ENCODE peak calls at places on chromosomes 12 and 14, in six cellular contexts. One of them, this sample, is unnamed.

GRCh38 chr12:131950182-131950913 is 606 bp downstream of the EP400 start:
- DNase-seq in amygdala: no peak
- DNase-seq in stimulated activated CD4-positive, alpha-beta T cell treated with anti-CD3 and anti-CD28 coated beads, Interleukin-15, amount 100 ng/mL, for 1 hour: no peak
- DNase-seq in Daoy: no peak
- DNase-seq in NCI-H1092 treated with DMSO at 0.1 percent for 48 hours: peak; percentile 15
- DNase-seq in mesothelial cell of epicardium: peak; percentile 64
- DNase-seq in this sample: no peak

GRCh38 chr12:67969134-67969782 is 20.0 kb upstream of the IFNG-AS1 start:
- DNase-seq in amygdala: no peak
- DNase-seq in mesothelial cell of epicardium: no peak
- DNase-seq in NCI-H1092 treated with DMSO at 0.1 percent for 48 hours: no peak
- DNase-seq in Daoy: no peak
- DNase-seq in stimulated activated CD4-positive, alpha-beta T cell treated with anti-CD3 and anti-CD28 coated beads, Interleukin-15, amount 100 ng/mL, for 1 hour: no peak
- DNase-seq in this sample: no peak

GRCh38 chr14:21985081-21985480 is 311.5 kb upstream of the OR4E1 start:
- DNase-seq in stimulated activated CD4-positive, alpha-beta T cell treated with anti-CD3 and anti-CD28 coated beads, Interleukin-15, amount 100 ng/mL, for 1 hour: no peak
- DNase-seq in NCI-H1092 treated with DMSO at 0.1 percent for 48 hours: no peak
- DNase-seq in mesothelial cell of epicardium: no peak
- DNase-seq in amygdala: no peak
- DNase-seq in Daoy: peak; percentile 67
- DNase-seq in this sample: no peak

GRCh38 chr12:103756443-103756842 is 84.6 kb downstream of the NT5DC3 start:
- DNase-seq in Daoy: no peak
- DNase-seq in NCI-H1092 treated with DMSO at 0.1 percent for 48 hours: no peak
- DNase-seq in stimulated activated CD4-positive, alpha-beta T cell treated with anti-CD3 and anti-CD28 coated beads, Interleukin-15, amount 100 ng/mL, for 1 hour: no peak
- DNase-seq in amygdala: no peak
- DNase-seq in mesothelial cell of epicardium: no peak
- DNase-seq in this sample: no peak

GRCh38 chr12:70637286-70637685 is at the start of gene PTPRB:
- DNase-seq in Daoy: no peak
- DNase-seq in amygdala: no peak
- DNase-seq in stimulated activated CD4-positive, alpha-beta T cell treated with anti-CD3 and anti-CD28 coated beads, Interleukin-15, amount 100 ng/mL, for 1 hour: no peak
- DNase-seq in mesothelial cell of epicardium: no peak
- DNase-seq in NCI-H1092 treated with DMSO at 0.1 percent for 48 hours: no peak
- DNase-seq in this sample: no peak

GRCh38 chr14:75144944-75145343 is 18.1 kb upstream of the NEK9 start:
- DNase-seq in Daoy: no peak
- DNase-seq in NCI-H1092 treated with DMSO at 0.1 percent for 48 hours: no peak
- DNase-seq in mesothelial cell of epicardium: no peak
- DNase-seq in stimulated activated CD4-positive, alpha-beta T cell treated with anti-CD3 and anti-CD28 coated beads, Interleukin-15, amount 100 ng/mL, for 1 hour: no peak
- DNase-seq in amygdala: no peak
- DNase-seq in this sample: no peak

GRCh38 chr14:103123634-103124500 is 606 bp downstream of the TNFAIP2 start:
- DNase-seq in amygdala: no peak
- DNase-seq in stimulated activated CD4-positive, alpha-beta T cell treated with anti-CD3 and anti-CD28 coated beads, Interleukin-15, amount 100 ng/mL, for 1 hour: no peak
- DNase-seq in NCI-H1092 treated with DMSO at 0.1 percent for 48 hours: no peak
- DNase-seq in mesothelial cell of epicardium: peak; percentile 46
- DNase-seq in Daoy: peak; percentile 65
- DNase-seq in this sample: no peak

GRCh38 chr12:52044284-52044983 is 6.8 kb upstream of the NR4A1 start:
- DNase-seq in Daoy: peak; percentile 47
- DNase-seq in NCI-H1092 treated with DMSO at 0.1 percent for 48 hours: no peak
- DNase-seq in mesothelial cell of epicardium: no peak
- DNase-seq in stimulated activated CD4-positive, alpha-beta T cell treated with anti-CD3 and anti-CD28 coated beads, Interleukin-15, amount 100 ng/mL, for 1 hour: no peak
- DNase-seq in amygdala: no peak
- DNase-seq in this sample: no peak

GRCh38 chr12:85468356-85469157 is 188.5 kb downstream of the ALX1 start:
- DNase-seq in NCI-H1092 treated with DMSO at 0.1 percent for 48 hours: peak; percentile 35
- DNase-seq in mesothelial cell of epicardium: peak; percentile 61
- DNase-seq in Daoy: peak; percentile 70
- DNase-seq in amygdala: no peak
- DNase-seq in stimulated activated CD4-positive, alpha-beta T cell treated with anti-CD3 and anti-CD28 coated beads, Interleukin-15, amount 100 ng/mL, for 1 hour: no peak
- DNase-seq in this sample: no peak

GRCh38 chr12:78878447-78878846 is 13.9 kb downstream of the SYT1 start:
- DNase-seq in stimulated activated CD4-positive, alpha-beta T cell treated with anti-CD3 and anti-CD28 coated beads, Interleukin-15, amount 100 ng/mL, for 1 hour: no peak
- DNase-seq in Daoy: no peak
- DNase-seq in amygdala: no peak
- DNase-seq in mesothelial cell of epicardium: no peak
- DNase-seq in NCI-H1092 treated with DMSO at 0.1 percent for 48 hours: no peak
- DNase-seq in this sample: no peak

GRCh38 chr12:126676426-126676825 is 1590.5 kb upstream of the TMEM132C start:
- DNase-seq in stimulated activated CD4-positive, alpha-beta T cell treated with anti-CD3 and anti-CD28 coated beads, Interleukin-15, amount 100 ng/mL, for 1 hour: no peak
- DNase-seq in Daoy: no peak
- DNase-seq in amygdala: no peak
- DNase-seq in NCI-H1092 treated with DMSO at 0.1 percent for 48 hours: peak; percentile 33
- DNase-seq in mesothelial cell of epicardium: no peak
- DNase-seq in this sample: no peak

GRCh38 chr12:83470749-83471148 is 784.0 kb downstream of the TMTC2 start:
- DNase-seq in amygdala: no peak
- DNase-seq in stimulated activated CD4-positive, alpha-beta T cell treated with anti-CD3 and anti-CD28 coated beads, Interleukin-15, amount 100 ng/mL, for 1 hour: no peak
- DNase-seq in Daoy: no peak
- DNase-seq in NCI-H1092 treated with DMSO at 0.1 percent for 48 hours: no peak
- DNase-seq in mesothelial cell of epicardium: no peak
- DNase-seq in this sample: no peak

GRCh38 chr14:102461490-102462317 is 47.9 kb downstream of the ANKRD9 start:
- DNase-seq in amygdala: no peak
- DNase-seq in NCI-H1092 treated with DMSO at 0.1 percent for 48 hours: no peak
- DNase-seq in stimulated activated CD4-positive, alpha-beta T cell treated with anti-CD3 and anti-CD28 coated beads, Interleukin-15, amount 100 ng/mL, for 1 hour: no peak
- DNase-seq in Daoy: no peak
- DNase-seq in mesothelial cell of epicardium: no peak
- DNase-seq in this sample: no peak

GRCh38 chr14:102513899-102514772 is 4.6 kb upstream of the ANKRD9 start:
- DNase-seq in stimulated activated CD4-positive, alpha-beta T cell treated with anti-CD3 and anti-CD28 coated beads, Interleukin-15, amount 100 ng/mL, for 1 hour: no peak
- DNase-seq in NCI-H1092 treated with DMSO at 0.1 percent for 48 hours: no peak
- DNase-seq in Daoy: no peak
- DNase-seq in mesothelial cell of epicardium: no peak
- DNase-seq in amygdala: no peak
- DNase-seq in this sample: no peak

GRCh38 chr12:2291182-2291832 is 238.5 kb downstream of the CACNA1C start:
- DNase-seq in Daoy: peak; percentile 70
- DNase-seq in mesothelial cell of epicardium: no peak
- DNase-seq in amygdala: no peak
- DNase-seq in NCI-H1092 treated with DMSO at 0.1 percent for 48 hours: peak; percentile 52
- DNase-seq in stimulated activated CD4-positive, alpha-beta T cell treated with anti-CD3 and anti-CD28 coated beads, Interleukin-15, amount 100 ng/mL, for 1 hour: no peak
- DNase-seq in this sample: no peak

GRCh38 chr12:119666900-119667576 is 895 bp upstream of the PRKAB1 start:
- DNase-seq in Daoy: no peak
- DNase-seq in amygdala: no peak
- DNase-seq in mesothelial cell of epicardium: no peak
- DNase-seq in stimulated activated CD4-positive, alpha-beta T cell treated with anti-CD3 and anti-CD28 coated beads, Interleukin-15, amount 100 ng/mL, for 1 hour: no peak
- DNase-seq in NCI-H1092 treated with DMSO at 0.1 percent for 48 hours: no peak
- DNase-seq in this sample: no peak

GRCh38 chr14:104942586-104942985 is 17.9 kb downstream of the PLD4 start:
- DNase-seq in NCI-H1092 treated with DMSO at 0.1 percent for 48 hours: no peak
- DNase-seq in Daoy: no peak
- DNase-seq in stimulated activated CD4-positive, alpha-beta T cell treated with anti-CD3 and anti-CD28 coated beads, Interleukin-15, amount 100 ng/mL, for 1 hour: no peak
- DNase-seq in mesothelial cell of epicardium: no peak
- DNase-seq in amygdala: no peak
- DNase-seq in this sample: no peak

GRCh38 chr14:29442720-29443119 is 484.9 kb downstream of the PRKD1 start:
- DNase-seq in Daoy: peak; percentile 72
- DNase-seq in stimulated activated CD4-positive, alpha-beta T cell treated with anti-CD3 and anti-CD28 coated beads, Interleukin-15, amount 100 ng/mL, for 1 hour: no peak
- DNase-seq in NCI-H1092 treated with DMSO at 0.1 percent for 48 hours: no peak
- DNase-seq in mesothelial cell of epicardium: no peak
- DNase-seq in amygdala: no peak
- DNase-seq in this sample: no peak

GRCh38 chr12:46209914-46210834 is 58.7 kb downstream of the SLC38A1 start:
- DNase-seq in mesothelial cell of epicardium: no peak
- DNase-seq in Daoy: peak; percentile 82
- DNase-seq in NCI-H1092 treated with DMSO at 0.1 percent for 48 hours: peak; percentile 98
- DNase-seq in amygdala: no peak
- DNase-seq in stimulated activated CD4-positive, alpha-beta T cell treated with anti-CD3 and anti-CD28 coated beads, Interleukin-15, amount 100 ng/mL, for 1 hour: peak; percentile 20
- DNase-seq in this sample: no peak

GRCh38 chr12:62738105-62738504 is 196.8 kb downstream of the PPM1H start:
- DNase-seq in Daoy: peak; percentile 65
- DNase-seq in stimulated activated CD4-positive, alpha-beta T cell treated with anti-CD3 and anti-CD28 coated beads, Interleukin-15, amount 100 ng/mL, for 1 hour: no peak
- DNase-seq in mesothelial cell of epicardium: no peak
- DNase-seq in NCI-H1092 treated with DMSO at 0.1 percent for 48 hours: no peak
- DNase-seq in amygdala: no peak
- DNase-seq in this sample: no peak

GRCh38 chr12:65868133-65868705 is 43.9 kb downstream of the HMGA2 start:
- DNase-seq in NCI-H1092 treated with DMSO at 0.1 percent for 48 hours: no peak
- DNase-seq in amygdala: no peak
- DNase-seq in Daoy: peak; percentile 62
- DNase-seq in stimulated activated CD4-positive, alpha-beta T cell treated with anti-CD3 and anti-CD28 coated beads, Interleukin-15, amount 100 ng/mL, for 1 hour: no peak
- DNase-seq in mesothelial cell of epicardium: no peak
- DNase-seq in this sample: no peak

GRCh38 chr12:27733052-27733656 is 22.5 kb downstream of the MRPS35 start:
- DNase-seq in stimulated activated CD4-positive, alpha-beta T cell treated with anti-CD3 and anti-CD28 coated beads, Interleukin-15, amount 100 ng/mL, for 1 hour: no peak
- DNase-seq in NCI-H1092 treated with DMSO at 0.1 percent for 48 hours: no peak
- DNase-seq in amygdala: no peak
- DNase-seq in mesothelial cell of epicardium: peak; percentile 42
- DNase-seq in Daoy: peak; percentile 29
- DNase-seq in this sample: no peak

GRCh38 chr12:70920891-70921290 is 353 bp upstream of the PTPRR start:
- DNase-seq in mesothelial cell of epicardium: no peak
- DNase-seq in Daoy: no peak
- DNase-seq in NCI-H1092 treated with DMSO at 0.1 percent for 48 hours: no peak
- DNase-seq in amygdala: no peak
- DNase-seq in stimulated activated CD4-positive, alpha-beta T cell treated with anti-CD3 and anti-CD28 coated beads, Interleukin-15, amount 100 ng/mL, for 1 hour: no peak
- DNase-seq in this sample: no peak

GRCh38 chr14:58637040-58637390 is 747 bp upstream of the DACT1 start:
- DNase-seq in stimulated activated CD4-positive, alpha-beta T cell treated with anti-CD3 and anti-CD28 coated beads, Interleukin-15, amount 100 ng/mL, for 1 hour: no peak
- DNase-seq in Daoy: peak; percentile 76
- DNase-seq in NCI-H1092 treated with DMSO at 0.1 percent for 48 hours: no peak
- DNase-seq in mesothelial cell of epicardium: no peak
- DNase-seq in amygdala: no peak
- DNase-seq in this sample: peak; percentile 13

GRCh38 chr14:99511421-99512109 is 30.4 kb downstream of the CCNK start:
- DNase-seq in mesothelial cell of epicardium: no peak
- DNase-seq in amygdala: peak; percentile 25
- DNase-seq in Daoy: no peak
- DNase-seq in stimulated activated CD4-positive, alpha-beta T cell treated with anti-CD3 and anti-CD28 coated beads, Interleukin-15, amount 100 ng/mL, for 1 hour: no peak
- DNase-seq in NCI-H1092 treated with DMSO at 0.1 percent for 48 hours: no peak
- DNase-seq in this sample: no peak

GRCh38 chr12:92078167-92079053 is 67.2 kb downstream of the BTG1 start:
- DNase-seq in stimulated activated CD4-positive, alpha-beta T cell treated with anti-CD3 and anti-CD28 coated beads, Interleukin-15, amount 100 ng/mL, for 1 hour: no peak
- DNase-seq in NCI-H1092 treated with DMSO at 0.1 percent for 48 hours: no peak
- DNase-seq in mesothelial cell of epicardium: no peak
- DNase-seq in Daoy: peak; percentile 88
- DNase-seq in amygdala: no peak
- DNase-seq in this sample: no peak

GRCh38 chr12:47188576-47189441 is 109.0 kb upstream of the AMIGO2 start:
- DNase-seq in NCI-H1092 treated with DMSO at 0.1 percent for 48 hours: no peak
- DNase-seq in stimulated activated CD4-positive, alpha-beta T cell treated with anti-CD3 and anti-CD28 coated beads, Interleukin-15, amount 100 ng/mL, for 1 hour: no peak
- DNase-seq in Daoy: peak; percentile 74
- DNase-seq in mesothelial cell of epicardium: no peak
- DNase-seq in amygdala: no peak
- DNase-seq in this sample: no peak

GRCh38 chr12:62306569-62307530 is 46.6 kb downstream of the USP15 start:
- DNase-seq in mesothelial cell of epicardium: no peak
- DNase-seq in NCI-H1092 treated with DMSO at 0.1 percent for 48 hours: no peak
- DNase-seq in Daoy: no peak
- DNase-seq in amygdala: no peak
- DNase-seq in stimulated activated CD4-positive, alpha-beta T cell treated with anti-CD3 and anti-CD28 coated beads, Interleukin-15, amount 100 ng/mL, for 1 hour: no peak
- DNase-seq in this sample: no peak

GRCh38 chr14:64919618-64920017 is 5.4 kb downstream of the CHURC1 start:
- DNase-seq in Daoy: peak; percentile 38
- DNase-seq in mesothelial cell of epicardium: no peak
- DNase-seq in NCI-H1092 treated with DMSO at 0.1 percent for 48 hours: no peak
- DNase-seq in amygdala: no peak
- DNase-seq in stimulated activated CD4-positive, alpha-beta T cell treated with anti-CD3 and anti-CD28 coated beads, Interleukin-15, amount 100 ng/mL, for 1 hour: no peak
- DNase-seq in this sample: no peak

GRCh38 chr14:58904771-58905170 is 267.0 kb downstream of the DACT1 start:
- DNase-seq in Daoy: peak; percentile 33
- DNase-seq in mesothelial cell of epicardium: no peak
- DNase-seq in amygdala: no peak
- DNase-seq in NCI-H1092 treated with DMSO at 0.1 percent for 48 hours: no peak
- DNase-seq in stimulated activated CD4-positive, alpha-beta T cell treated with anti-CD3 and anti-CD28 coated beads, Interleukin-15, amount 100 ng/mL, for 1 hour: no peak
- DNase-seq in this sample: no peak

GRCh38 chr12:131867891-131868675 is 26.3 kb upstream of the ULK1 start:
- DNase-seq in Daoy: peak; percentile 53
- DNase-seq in NCI-H1092 treated with DMSO at 0.1 percent for 48 hours: no peak
- DNase-seq in stimulated activated CD4-positive, alpha-beta T cell treated with anti-CD3 and anti-CD28 coated beads, Interleukin-15, amount 100 ng/mL, for 1 hour: no peak
- DNase-seq in amygdala: no peak
- DNase-seq in mesothelial cell of epicardium: no peak
- DNase-seq in this sample: no peak

GRCh38 chr14:30389134-30389900 is 169.6 kb upstream of the G2E3 start:
- DNase-seq in Daoy: peak; percentile 39
- DNase-seq in mesothelial cell of epicardium: no peak
- DNase-seq in stimulated activated CD4-positive, alpha-beta T cell treated with anti-CD3 and anti-CD28 coated beads, Interleukin-15, amount 100 ng/mL, for 1 hour: no peak
- DNase-seq in NCI-H1092 treated with DMSO at 0.1 percent for 48 hours: no peak
- DNase-seq in amygdala: no peak
- DNase-seq in this sample: no peak

GRCh38 chr12:50936821-50937220 is 15.5 kb upstream of the HIGD1C start:
- DNase-seq in stimulated activated CD4-positive, alpha-beta T cell treated with anti-CD3 and anti-CD28 coated beads, Interleukin-15, amount 100 ng/mL, for 1 hour: no peak
- DNase-seq in amygdala: no peak
- DNase-seq in NCI-H1092 treated with DMSO at 0.1 percent for 48 hours: no peak
- DNase-seq in Daoy: no peak
- DNase-seq in mesothelial cell of epicardium: no peak
- DNase-seq in this sample: no peak

GRCh38 chr12:21248679-21249078 is 86.0 kb downstream of the SLCO1A2 start:
- DNase-seq in Daoy: no peak
- DNase-seq in amygdala: no peak
- DNase-seq in NCI-H1092 treated with DMSO at 0.1 percent for 48 hours: peak; percentile 0
- DNase-seq in mesothelial cell of epicardium: no peak
- DNase-seq in stimulated activated CD4-positive, alpha-beta T cell treated with anti-CD3 and anti-CD28 coated beads, Interleukin-15, amount 100 ng/mL, for 1 hour: no peak
- DNase-seq in this sample: no peak

GRCh38 chr12:7542046-7542445 is 38.5 kb upstream of the CD163 start:
- DNase-seq in amygdala: no peak
- DNase-seq in mesothelial cell of epicardium: no peak
- DNase-seq in Daoy: no peak
- DNase-seq in stimulated activated CD4-positive, alpha-beta T cell treated with anti-CD3 and anti-CD28 coated beads, Interleukin-15, amount 100 ng/mL, for 1 hour: no peak
- DNase-seq in NCI-H1092 treated with DMSO at 0.1 percent for 48 hours: no peak
- DNase-seq in this sample: no peak

GRCh38 chr14:90384543-90384911 is 12.3 kb upstream of the CALM1 start:
- DNase-seq in NCI-H1092 treated with DMSO at 0.1 percent for 48 hours: peak; percentile 27
- DNase-seq in Daoy: peak; percentile 21
- DNase-seq in amygdala: no peak
- DNase-seq in stimulated activated CD4-positive, alpha-beta T cell treated with anti-CD3 and anti-CD28 coated beads, Interleukin-15, amount 100 ng/mL, for 1 hour: no peak
- DNase-seq in mesothelial cell of epicardium: no peak
- DNase-seq in this sample: no peak

GRCh38 chr14:34354556-34354955 is 107.5 kb downstream of the SPTSSA start:
- DNase-seq in mesothelial cell of epicardium: no peak
- DNase-seq in Daoy: peak; percentile 23
- DNase-seq in NCI-H1092 treated with DMSO at 0.1 percent for 48 hours: no peak
- DNase-seq in amygdala: no peak
- DNase-seq in stimulated activated CD4-positive, alpha-beta T cell treated with anti-CD3 and anti-CD28 coated beads, Interleukin-15, amount 100 ng/mL, for 1 hour: no peak
- DNase-seq in this sample: no peak